ENCODE peak calls at places on chromosomes 3 and 15, in four cellular contexts. Q is GM03348, F is HAP-1, V is NCI-H2171 treated with DMSO at 0.1 percent for 48 hours. H is an unnamed sample.

GRCh38 chr15:89898628-89899302 is 5.0 kb upstream of the AP3S2 start:
- DNase-seq in Q (peak; percentile 68), V (peak; percentile 65), F (no peak), H (peak; percentile 20)

GRCh38 chr3:184154909-184155643 is at the start of gene DVL3:
- DNase-seq in Q (peak; percentile 94), F (peak; percentile 38), V (peak; percentile 52), H (peak; percentile 49)

GRCh38 chr3:128123231-128123537 is 428 bp downstream of the RUVBL1 start:
- DNase-seq in Q (no peak), F (no peak), V (no peak), H (no peak)

GRCh38 chr15:90063733-90064247 is 38.5 kb downstream of the IDH2 start:
- DNase-seq in Q (no peak), F (no peak), V (no peak), H (no peak)

GRCh38 chr3:61875073-61875472 is 313.7 kb downstream of the PTPRG start:
- DNase-seq in F (no peak), V (no peak), Q (no peak), H (no peak)

GRCh38 chr3:61858054-61858453 is 296.7 kb downstream of the PTPRG start:
- DNase-seq in F (peak; percentile 36), V (peak; percentile 29), Q (peak; percentile 29), H (no peak)

GRCh38 chr3:9769426-9770275 is at the start of gene CAMK1:
- DNase-seq in V (peak; percentile 40), F (no peak), Q (peak; percentile 95), H (peak; percentile 70)

GRCh38 chr3:45223889-45224730 is 2.0 kb downstream of the TMEM158 start:
- DNase-seq in Q (peak; percentile 22), V (no peak), F (peak; percentile 62), H (no peak)

GRCh38 chr3:132422531-132422930 is 5.2 kb downstream of the DNAJC13 start:
- DNase-seq in V (no peak), F (no peak), Q (no peak), H (no peak)

GRCh38 chr3:46083956-46084355 is 56.7 kb upstream of the XCR1 start:
- DNase-seq in F (no peak), V (no peak), Q (no peak), H (no peak)

GRCh38 chr15:69762373-69763148 is 309.9 kb downstream of the RPLP1 start:
- DNase-seq in F (peak; percentile 44), Q (no peak), V (peak; percentile 38), H (no peak)

GRCh38 chr15:44532689-44533088 is 4.3 kb upstream of the EIF3J start:
- DNase-seq in Q (no peak), F (no peak), V (no peak), H (no peak)

GRCh38 chr15:70355275-70355795 is 257.6 kb upstream of the TLE3 start:
- DNase-seq in F (no peak), Q (peak; percentile 5), V (no peak), H (no peak)

GRCh38 chr3:9727041-9727595 is 4.4 kb upstream of the BRPF1 start:
- DNase-seq in V (peak; percentile 3), Q (no peak), F (peak; percentile 46), H (peak; percentile 60)

GRCh38 chr3:52085883-52086282 is 29.5 kb upstream of the DUSP7 start:
- DNase-seq in F (no peak), V (no peak), Q (no peak), H (no peak)

GRCh38 chr3:27939940-27940339 is 217.8 kb upstream of the EOMES start:
- DNase-seq in F (no peak), Q (no peak), V (no peak), H (no peak)

GRCh38 chr3:168248383-168249047 is 152.8 kb upstream of the GOLIM4 start:
- DNase-seq in V (peak; percentile 58), Q (peak; percentile 45), F (peak; percentile 34), H (no peak)

GRCh38 chr3:133463441-133463860 is 63.6 kb downstream of the BFSP2 start:
- DNase-seq in V (no peak), F (no peak), Q (no peak), H (no peak)

GRCh38 chr15:31975446-31976229 is 54.7 kb upstream of the CHRNA7 start:
- DNase-seq in V (peak; percentile 83), Q (peak; percentile 59), F (no peak), H (no peak)

GRCh38 chr3:17360991-17361390 is 381.4 kb downstream of the TBC1D5 start:
- DNase-seq in F (no peak), Q (no peak), V (no peak), H (no peak)

H was measured in activated T-helper 2 cell treated with anti-CD3 and anti-CD28 coated beads, Interferon-gamma antibody, Interleukin-2, Interleukin-4, amounts not matched to agents 10 μg/mL and 5 μg/mL and 100 μg/mL, durations not matched to agents 14 hours and 24 hours and 36 hours.